ENCODE peak calls at places on chromosomes 6 and 20, in eight cellular contexts. Y is activated naive CD4-positive, alpha-beta T cell; E is naive thymus-derived CD8-positive, alpha-beta T cell; R is lower leg skin; G is stromal cell of bone marrow; M is aorta; P is NCI-H510A; W is kidney glomerular epithelial cell. H is an unnamed sample.

GRCh38 chr20:59835448-59836395 is 97.7 kb downstream of the SYCP2 start:
- DNase-seq in Y (no peak), E (no peak), R (peak; percentile 88), G (peak; percentile 25), M (no peak), P (peak; percentile 59), W (peak; percentile 45), H (no peak)

GRCh38 chr20:22801528-22801927 is 217.2 kb upstream of the FOXA2 start:
- DNase-seq in Y (no peak), E (no peak), R (no peak), G (no peak), M (no peak), P (no peak), W (no peak), H (no peak)

GRCh38 chr6:89050155-89050554 is 30.4 kb upstream of the PNRC1 start:
- DNase-seq in Y (no peak), E (no peak), R (peak; percentile 88), G (peak; percentile 71), M (peak; percentile 56), P (no peak), W (no peak), H (no peak)

GRCh38 chr20:61513124-61514017 is 261.3 kb downstream of the CDH4 start:
- DNase-seq in Y (no peak), E (no peak), R (no peak), G (no peak), M (no peak), P (no peak), W (no peak), H (no peak)

GRCh38 chr20:24952376-24953203 is 3.5 kb downstream of the CST7 start:
- DNase-seq in Y (no peak), E (no peak), R (peak; percentile 81), G (no peak), M (no peak), P (no peak), W (no peak), H (no peak)

GRCh38 chr6:2542858-2543218 is 207.9 kb downstream of the MYLK4 start:
- DNase-seq in Y (no peak), E (peak; percentile 13), R (no peak), G (no peak), M (no peak), P (no peak), W (peak; percentile 74), H (peak; percentile 90)

GRCh38 chr20:56978475-56978874 is 288.0 kb downstream of the BMP7 start:
- DNase-seq in Y (no peak), E (no peak), R (no peak), G (no peak), M (no peak), P (no peak), W (no peak), H (no peak)

GRCh38 chr6:26275663-26276062 is 89.3 kb upstream of the BTN3A2 start:
- DNase-seq in Y (no peak), E (no peak), R (no peak), G (no peak), M (no peak), P (no peak), W (no peak), H (no peak)

GRCh38 chr20:31710423-31711250 is 12.0 kb downstream of the BCL2L1 start:
- DNase-seq in Y (no peak), E (no peak), R (no peak), G (no peak), M (peak; percentile 64), P (no peak), W (no peak), H (no peak)

GRCh38 chr6:13485303-13485702 is 2.1 kb downstream of the GFOD1 start:
- DNase-seq in Y (no peak), E (no peak), R (no peak), G (no peak), M (no peak), P (no peak), W (no peak), H (no peak)

GRCh38 chr6:144612811-144613210 is 327.7 kb downstream of the UTRN start:
- DNase-seq in Y (no peak), E (no peak), R (no peak), G (no peak), M (no peak), P (no peak), W (no peak), H (no peak)

GRCh38 chr20:4195499-4195898 is 180.1 kb upstream of the RNF24 start:
- DNase-seq in Y (no peak), E (no peak), R (no peak), G (no peak), M (no peak), P (no peak), W (no peak), H (no peak)

GRCh38 chr6:122622404-122622938 is 12.3 kb downstream of the PKIB start:
- DNase-seq in Y (no peak), E (no peak), R (no peak), G (no peak), M (no peak), P (no peak), W (no peak), H (no peak)

GRCh38 chr6:134517863-134518262 is 200.0 kb upstream of the SGK1 start:
- DNase-seq in Y (no peak), E (no peak), R (no peak), G (no peak), M (peak; percentile 66), P (no peak), W (no peak), H (no peak)

GRCh38 chr20:1890469-1891262 is 4.5 kb upstream of the SIRPA start:
- DNase-seq in Y (no peak), E (no peak), R (no peak), G (no peak), M (no peak), P (no peak), W (no peak), H (no peak)

GRCh38 chr6:15691250-15691869 is 28.5 kb upstream of the DTNBP1 start:
- DNase-seq in Y (peak; percentile 50), E (peak; percentile 74), R (peak; percentile 96), G (peak; percentile 83), M (peak; percentile 91), P (peak; percentile 64), W (peak; percentile 92), H (peak; percentile 90)

GRCh38 chr6:56072856-56073255 is 174.5 kb downstream of the COL21A1 start:
- DNase-seq in Y (no peak), E (no peak), R (no peak), G (peak; percentile 48), M (no peak), P (no peak), W (no peak), H (no peak)

GRCh38 chr6:12137480-12137879 is 125.4 kb downstream of the HIVEP1 start:
- DNase-seq in Y (no peak), E (no peak), R (no peak), G (peak; percentile 71), M (peak; percentile 71), P (no peak), W (peak; percentile 10), H (no peak)

GRCh38 chr6:107977283-107977682 is 19.3 kb upstream of the SEC63 start:
- DNase-seq in Y (no peak), E (no peak), R (no peak), G (no peak), M (no peak), P (no peak), W (peak; percentile 39), H (no peak)

GRCh38 chr20:51725584-51726176 is 42.5 kb downstream of the ATP9A start:
- DNase-seq in Y (no peak), E (no peak), R (no peak), G (no peak), M (no peak), P (no peak), W (no peak), H (no peak)

GRCh38 chr6:31847276-31847978 is 15.2 kb downstream of the NEU1 start:
- DNase-seq in Y (no peak), E (no peak), R (no peak), G (no peak), M (no peak), P (no peak), W (no peak), H (no peak)

GRCh38 chr6:88855521-88856152 is 107.8 kb downstream of the RNGTT start:
- DNase-seq in Y (no peak), E (no peak), R (no peak), G (no peak), M (no peak), P (no peak), W (no peak), H (no peak)

GRCh38 chr20:43844778-43845614 is 69.7 kb upstream of the TOX2 start:
- DNase-seq in Y (no peak), E (no peak), R (peak; percentile 23), G (peak; percentile 93), M (peak; percentile 79), P (no peak), W (peak; percentile 59), H (no peak)

GRCh38 chr6:52407467-52407866 is 12.7 kb upstream of the EFHC1 start:
- DNase-seq in Y (no peak), E (no peak), R (no peak), G (no peak), M (no peak), P (peak; percentile 20), W (peak; percentile 29), H (no peak)

GRCh38 chr6:27332692-27333641 is 20.9 kb upstream of the POM121L2 start:
- DNase-seq in Y (peak; percentile 14), E (peak; percentile 65), R (no peak), G (no peak), M (no peak), P (no peak), W (peak; percentile 34), H (peak; percentile 87)

GRCh38 chr20:32474967-32475819 is 109.9 kb downstream of the NOL4L start:
- DNase-seq in Y (no peak), E (no peak), R (peak; percentile 95), G (peak; percentile 88), M (peak; percentile 93), P (no peak), W (peak; percentile 98), H (no peak)

GRCh38 chr20:18702736-18703135 is 110.8 kb upstream of the SCP2D1 start:
- DNase-seq in Y (no peak), E (no peak), R (no peak), G (peak; percentile 65), M (peak; percentile 55), P (no peak), W (no peak), H (no peak)

GRCh38 chr20:37611346-37611745 is 82.5 kb upstream of the CTNNBL1 start:
- DNase-seq in Y (no peak), E (no peak), R (no peak), G (no peak), M (no peak), P (no peak), W (no peak), H (no peak)

GRCh38 chr6:107811591-107812218 is 12.4 kb downstream of the SCML4 start:
- DNase-seq in Y (no peak), E (no peak), R (no peak), G (no peak), M (peak; percentile 55), P (no peak), W (peak; percentile 64), H (no peak)

H was measured in KG1.